ENCODE peak calls at places on chromosomes 13 and 19, in six cellular contexts. B is T follicular helper cell, N is neuronal stem cell, H is substantia nigra, S is hepatocyte, R is bronchial epithelial cell. E is an unnamed sample.

GRCh38 chr13:73698859-73699258 is 435.3 kb downstream of the KLF12 start:
- DNase-seq in B (no peak), N (no peak), H (no peak), S (no peak), R (no peak), E (no peak)

GRCh38 chr13:73943137-73943964 is 190.9 kb downstream of the KLF12 start:
- DNase-seq in B (no peak), N (no peak), H (no peak), S (no peak), R (no peak), E (no peak)

GRCh38 chr19:18879579-18880373 is 16.2 kb downstream of the CERS1 start:
- DNase-seq in B (no peak), N (no peak), H (no peak), S (no peak), R (peak), E (no peak)

GRCh38 chr19:5336195-5336965 is 4.2 kb downstream of the PTPRS start:
- DNase-seq in B (no peak), N (no peak), H (no peak), S (no peak), R (no peak), E (no peak)

GRCh38 chr19:751501-752341 is 809 bp downstream of the MISP start:
- DNase-seq in B (no peak), N (no peak), H (no peak), S (peak), R (peak), E (peak)

GRCh38 chr19:43534811-43535761 is 2.1 kb downstream of the ZNF575 start:
- DNase-seq in B (no peak), N (peak), H (no peak), S (peak), R (peak), E (peak)

GRCh38 chr19:38696733-38697055 is 47.6 kb downstream of the CAPN12 start:
- DNase-seq in B (no peak), N (no peak), H (no peak), S (no peak), R (no peak), E (no peak)

GRCh38 chr19:10389863-10390262 is 9.5 kb upstream of the TYK2 start:
- DNase-seq in B (no peak), N (no peak), H (no peak), S (no peak), R (no peak), E (no peak)

GRCh38 chr19:44604241-44604640 is 9.1 kb upstream of the IGSF23 start:
- DNase-seq in B (no peak), N (no peak), H (no peak), S (no peak), R (no peak), E (no peak)

GRCh38 chr13:66218583-66218982 is 1011.6 kb downstream of the PCDH9 start:
- DNase-seq in B (no peak), N (no peak), H (no peak), S (no peak), R (no peak), E (no peak)

GRCh38 chr19:3407556-3408516 is 41.5 kb downstream of the NFIC start:
- DNase-seq in B (no peak), N (no peak), H (no peak), S (no peak), R (no peak), E (no peak)

GRCh38 chr19:11578342-11579142 is 1.1 kb upstream of the ACP5 start:
- DNase-seq in B (no peak), N (no peak), H (no peak), S (peak), R (no peak), E (peak)

GRCh38 chr19:33905937-33906577 is 109.4 kb downstream of the KCTD15 start:
- DNase-seq in B (no peak), N (peak), H (no peak), S (peak), R (peak), E (no peak)

GRCh38 chr13:50161052-50161451 is 145.8 kb downstream of the KCNRG start:
- DNase-seq in B (no peak), N (no peak), H (no peak), S (no peak), R (peak), E (no peak)

GRCh38 chr13:109933476-109933875 is 147.1 kb upstream of the IRS2 start:
- DNase-seq in B (no peak), N (no peak), H (no peak), S (no peak), R (no peak), E (no peak)

GRCh38 chr19:35828694-35829301 is 16.2 kb upstream of the PRODH2 start:
- DNase-seq in B (peak), N (peak), H (no peak), S (peak), R (peak), E (peak)

GRCh38 chr19:34084396-34085145 is 87.7 kb upstream of the LSM14A start:
- DNase-seq in B (no peak), N (no peak), H (no peak), S (no peak), R (no peak), E (no peak)

GRCh38 chr19:46718157-46718933 is 1.4 kb upstream of the PRKD2 start:
- DNase-seq in B (peak), N (no peak), H (no peak), S (peak), R (peak), E (no peak)

GRCh38 chr19:46739290-46739771 is 6.5 kb upstream of the FKRP start:
- DNase-seq in B (no peak), N (no peak), H (no peak), S (no peak), R (no peak), E (no peak)

GRCh38 chr19:13160557-13160956 is 10.3 kb downstream of the IER2 start:
- DNase-seq in B (no peak), N (no peak), H (no peak), S (peak), R (peak), E (no peak)

GRCh38 chr19:21824679-21825078 is 11.3 kb downstream of the ZNF43 start:
- DNase-seq in B (no peak), N (no peak), H (no peak), S (no peak), R (no peak), E (no peak)

GRCh38 chr19:3210347-3211017 is 14.0 kb upstream of the CELF5 start:
- DNase-seq in B (peak), N (no peak), H (no peak), S (peak), R (peak), E (peak)

GRCh38 chr13:44013666-44014291 is 134.1 kb downstream of the LACC1 start:
- DNase-seq in B (no peak), N (no peak), H (no peak), S (peak), R (peak), E (peak)

GRCh38 chr19:12773571-12773970 is 1.8 kb downstream of the HOOK2 start:
- DNase-seq in B (no peak), N (no peak), H (no peak), S (no peak), R (no peak), E (no peak)

GRCh38 chr13:38944219-38944618 is 46.4 kb downstream of the STOML3 start:
- DNase-seq in B (no peak), N (no peak), H (no peak), S (no peak), R (no peak), E (no peak)

GRCh38 chr19:15576526-15577156 is 38.4 kb upstream of the CYP4F8 start:
- DNase-seq in B (no peak), N (no peak), H (no peak), S (no peak), R (no peak), E (no peak)

GRCh38 chr13:100533588-100534041 is 55.0 kb downstream of the GGACT start:
- DNase-seq in B (no peak), N (no peak), H (no peak), S (no peak), R (no peak), E (no peak)

E was measured in dermis microvascular lymphatic vessel endothelial cell.